ENCODE peak calls at places on chromosomes 1 and 21, in seven cellular contexts. Y is smooth muscle cell of the brain vasculature, H is H54, U is cardiac fibroblast, E is H7, M is HFFc6, J is NCI-H1436. P is an unnamed sample.

GRCh38 chr21:43298546-43299440 is 128.1 kb downstream of the SIK1 start:
- DNase-seq in Y (no peak), H (no peak), U (no peak), E (no peak), M (no peak), J (no peak), P (no peak)

GRCh38 chr1:147700042-147700711 is 29.9 kb upstream of the ACP6 start:
- DNase-seq in Y (peak), H (peak), U (peak), E (peak), M (peak), J (peak), P (no peak)

GRCh38 chr1:203743101-203743501 is 21.9 kb upstream of the LAX1 start:
- DNase-seq in Y (no peak), H (no peak), U (no peak), E (peak), M (no peak), J (no peak), P (no peak)

GRCh38 chr1:69090170-69090569 is 477.6 kb upstream of the LRRC7 start:
- DNase-seq in Y (no peak), H (no peak), U (no peak), E (no peak), M (no peak), J (no peak), P (no peak)

GRCh38 chr1:100545855-100546254 is 7.9 kb downstream of the GPR88 start:
- DNase-seq in Y (no peak), H (no peak), U (no peak), E (no peak), M (no peak), J (no peak), P (no peak)

GRCh38 chr1:41860214-41860613 is 58.5 kb downstream of the HIVEP3 start:
- DNase-seq in Y (no peak), H (no peak), U (no peak), E (no peak), M (no peak), J (no peak), P (no peak)

GRCh38 chr1:223156343-223156742 is 13.3 kb upstream of the TLR5 start:
- DNase-seq in Y (no peak), H (no peak), U (no peak), E (no peak), M (no peak), J (no peak), P (no peak)

GRCh38 chr1:186298851-186299250 is 76.2 kb downstream of the TPR start:
- DNase-seq in Y (no peak), H (no peak), U (no peak), E (no peak), M (no peak), J (no peak), P (no peak)

GRCh38 chr1:183632964-183633363 is 2.6 kb downstream of the ARPC5 start:
- DNase-seq in Y (no peak), H (no peak), U (no peak), E (peak), M (no peak), J (no peak), P (no peak)

GRCh38 chr1:19439464-19440171 is 45.7 kb downstream of the CAPZB start:
- DNase-seq in Y (no peak), H (no peak), U (peak), E (peak), M (no peak), J (no peak), P (no peak)

GRCh38 chr21:14617040-14617393 is 70.9 kb upstream of the SAMSN1 start:
- DNase-seq in Y (no peak), H (no peak), U (no peak), E (no peak), M (no peak), J (no peak), P (no peak)

P was measured in T1000.